ENCODE peak calls at places on chromosomes 6 and 20, in five cellular contexts. One of them, this sample, is unnamed.

GRCh38 chr6:169490830-169491229 is 211.0 kb downstream of the WDR27 start:
- DNase-seq in posterior cingulate gyrus: no peak
- DNase-seq in stimulated activated CD4-positive, alpha-beta T cell treated with anti-CD3 and anti-CD28 coated beads, TNF-alpha, amount 100 ng/mL, for 1 hour: no peak
- DNase-seq in NCI-H2029: no peak
- DNase-seq in activated CD8-positive, alpha-beta memory T cell treated with anti-CD3 and anti-CD28 coated beads, Interleukin-2, amount 50 U/mL, for 4 hours: no peak
- DNase-seq in this sample: no peak

GRCh38 chr6:21132856-21133610 is 460.5 kb upstream of the SOX4 start:
- DNase-seq in NCI-H2029: no peak
- DNase-seq in stimulated activated CD4-positive, alpha-beta T cell treated with anti-CD3 and anti-CD28 coated beads, TNF-alpha, amount 100 ng/mL, for 1 hour: no peak
- DNase-seq in activated CD8-positive, alpha-beta memory T cell treated with anti-CD3 and anti-CD28 coated beads, Interleukin-2, amount 50 U/mL, for 4 hours: no peak
- DNase-seq in posterior cingulate gyrus: no peak
- DNase-seq in this sample: no peak

GRCh38 chr6:128415387-128415786 is 105.0 kb downstream of the PTPRK start:
- DNase-seq in NCI-H2029: no peak
- DNase-seq in activated CD8-positive, alpha-beta memory T cell treated with anti-CD3 and anti-CD28 coated beads, Interleukin-2, amount 50 U/mL, for 4 hours: no peak
- DNase-seq in stimulated activated CD4-positive, alpha-beta T cell treated with anti-CD3 and anti-CD28 coated beads, TNF-alpha, amount 100 ng/mL, for 1 hour: no peak
- DNase-seq in posterior cingulate gyrus: no peak
- DNase-seq in this sample: no peak

GRCh38 chr6:2852921-2853322 is 11.3 kb upstream of the SERPINB1 start:
- DNase-seq in stimulated activated CD4-positive, alpha-beta T cell treated with anti-CD3 and anti-CD28 coated beads, TNF-alpha, amount 100 ng/mL, for 1 hour: no peak
- DNase-seq in activated CD8-positive, alpha-beta memory T cell treated with anti-CD3 and anti-CD28 coated beads, Interleukin-2, amount 50 U/mL, for 4 hours: no peak
- DNase-seq in posterior cingulate gyrus: no peak
- DNase-seq in NCI-H2029: no peak
- DNase-seq in this sample: no peak

GRCh38 chr20:48858075-48858790 is 30.4 kb upstream of the PREX1 start:
- DNase-seq in activated CD8-positive, alpha-beta memory T cell treated with anti-CD3 and anti-CD28 coated beads, Interleukin-2, amount 50 U/mL, for 4 hours: no peak
- DNase-seq in posterior cingulate gyrus: no peak
- DNase-seq in NCI-H2029: no peak
- DNase-seq in stimulated activated CD4-positive, alpha-beta T cell treated with anti-CD3 and anti-CD28 coated beads, TNF-alpha, amount 100 ng/mL, for 1 hour: no peak
- DNase-seq in this sample: no peak

GRCh38 chr20:51366155-51366886 is 176.2 kb downstream of the NFATC2 start:
- DNase-seq in posterior cingulate gyrus: no peak
- DNase-seq in NCI-H2029: no peak
- DNase-seq in stimulated activated CD4-positive, alpha-beta T cell treated with anti-CD3 and anti-CD28 coated beads, TNF-alpha, amount 100 ng/mL, for 1 hour: no peak
- DNase-seq in activated CD8-positive, alpha-beta memory T cell treated with anti-CD3 and anti-CD28 coated beads, Interleukin-2, amount 50 U/mL, for 4 hours: no peak
- DNase-seq in this sample: no peak

GRCh38 chr20:43739148-43739749 is 12.4 kb upstream of the GTSF1L start:
- DNase-seq in stimulated activated CD4-positive, alpha-beta T cell treated with anti-CD3 and anti-CD28 coated beads, TNF-alpha, amount 100 ng/mL, for 1 hour: no peak
- DNase-seq in posterior cingulate gyrus: no peak
- DNase-seq in NCI-H2029: peak
- DNase-seq in activated CD8-positive, alpha-beta memory T cell treated with anti-CD3 and anti-CD28 coated beads, Interleukin-2, amount 50 U/mL, for 4 hours: no peak
- DNase-seq in this sample: no peak

GRCh38 chr6:79313254-79313653 is 78.8 kb upstream of the HMGN3 start:
- DNase-seq in stimulated activated CD4-positive, alpha-beta T cell treated with anti-CD3 and anti-CD28 coated beads, TNF-alpha, amount 100 ng/mL, for 1 hour: no peak
- DNase-seq in posterior cingulate gyrus: no peak
- DNase-seq in activated CD8-positive, alpha-beta memory T cell treated with anti-CD3 and anti-CD28 coated beads, Interleukin-2, amount 50 U/mL, for 4 hours: no peak
- DNase-seq in NCI-H2029: peak
- DNase-seq in this sample: no peak

GRCh38 chr6:109580519-109580918 is 97.5 kb upstream of the ZBTB24 start:
- DNase-seq in stimulated activated CD4-positive, alpha-beta T cell treated with anti-CD3 and anti-CD28 coated beads, TNF-alpha, amount 100 ng/mL, for 1 hour: no peak
- DNase-seq in posterior cingulate gyrus: no peak
- DNase-seq in NCI-H2029: no peak
- DNase-seq in activated CD8-positive, alpha-beta memory T cell treated with anti-CD3 and anti-CD28 coated beads, Interleukin-2, amount 50 U/mL, for 4 hours: no peak
- DNase-seq in this sample: no peak

GRCh38 chr6:44036196-44036595 is 91.1 kb downstream of the MRPL14 start:
- DNase-seq in posterior cingulate gyrus: no peak
- DNase-seq in NCI-H2029: no peak
- DNase-seq in stimulated activated CD4-positive, alpha-beta T cell treated with anti-CD3 and anti-CD28 coated beads, TNF-alpha, amount 100 ng/mL, for 1 hour: no peak
- DNase-seq in activated CD8-positive, alpha-beta memory T cell treated with anti-CD3 and anti-CD28 coated beads, Interleukin-2, amount 50 U/mL, for 4 hours: no peak
- DNase-seq in this sample: no peak

GRCh38 chr20:56656632-56657031 is 27.5 kb downstream of the TFAP2C start:
- DNase-seq in NCI-H2029: no peak
- DNase-seq in posterior cingulate gyrus: no peak
- DNase-seq in activated CD8-positive, alpha-beta memory T cell treated with anti-CD3 and anti-CD28 coated beads, Interleukin-2, amount 50 U/mL, for 4 hours: no peak
- DNase-seq in stimulated activated CD4-positive, alpha-beta T cell treated with anti-CD3 and anti-CD28 coated beads, TNF-alpha, amount 100 ng/mL, for 1 hour: no peak
- DNase-seq in this sample: no peak

GRCh38 chr6:161274488-161274858 is 612 bp upstream of the AGPAT4 start:
- DNase-seq in NCI-H2029: no peak
- DNase-seq in stimulated activated CD4-positive, alpha-beta T cell treated with anti-CD3 and anti-CD28 coated beads, TNF-alpha, amount 100 ng/mL, for 1 hour: no peak
- DNase-seq in posterior cingulate gyrus: no peak
- DNase-seq in activated CD8-positive, alpha-beta memory T cell treated with anti-CD3 and anti-CD28 coated beads, Interleukin-2, amount 50 U/mL, for 4 hours: no peak
- DNase-seq in this sample: no peak